ENCODE peak calls at places on chromosomes 11 and 22, in five cellular contexts. G, X, Q, F and L are unnamed samples.

GRCh38 chr11:71446942-71447688 is 1.1 kb downstream of the DHCR7 start:
- DNase-seq in G (no peak), X (peak), Q (peak), F (no peak), L (no peak)

GRCh38 chr11:124801014-124801413 is 808 bp upstream of the MSANTD2 start:
- DNase-seq in G (no peak), X (no peak), Q (no peak), F (no peak), L (no peak)

GRCh38 chr22:42381152-42381551 is 51.1 kb downstream of the NFAM1 start:
- DNase-seq in G (no peak), X (no peak), Q (no peak), F (no peak), L (no peak)

GRCh38 chr11:97158256-97158655 is 768.4 kb downstream of the JRKL start:
- DNase-seq in G (no peak), X (no peak), Q (no peak), F (no peak), L (no peak)

GRCh38 chr11:70474710-70475109 is 76.4 kb downstream of the CTTN start:
- DNase-seq in G (no peak), X (no peak), Q (no peak), F (no peak), L (no peak)

GRCh38 chr11:92002568-92002967 is 222.1 kb upstream of the FAT3 start:
- DNase-seq in G (no peak), X (no peak), Q (no peak), F (no peak), L (no peak)

GRCh38 chr11:84671325-84672019 is 955.7 kb downstream of the DLG2 start:
- DNase-seq in G (no peak), X (no peak), Q (no peak), F (no peak), L (no peak)

GRCh38 chr22:33883561-33883960 is 36.7 kb downstream of the LARGE1 start:
- DNase-seq in G (no peak), X (no peak), Q (no peak), F (no peak), L (no peak)

GRCh38 chr11:7263842-7264241 is 12.1 kb downstream of the SYT9 start:
- DNase-seq in G (no peak), X (no peak), Q (no peak), F (no peak), L (no peak)

GRCh38 chr11:12235549-12235944 is 125.2 kb downstream of the MICAL2 start:
- DNase-seq in G (peak), X (no peak), Q (no peak), F (no peak), L (no peak)

GRCh38 chr11:127965947-127966668 is 621.2 kb downstream of the ETS1 start:
- DNase-seq in G (no peak), X (no peak), Q (no peak), F (no peak), L (no peak)

GRCh38 chr22:37309221-37310074 is 27.1 kb downstream of the CYTH4 start:
- DNase-seq in G (no peak), X (peak), Q (no peak), F (peak), L (no peak)

GRCh38 chr11:64620286-64620962 is 29.4 kb downstream of the SLC22A12 start:
- DNase-seq in G (peak), X (no peak), Q (no peak), F (no peak), L (no peak)

GRCh38 chr11:22337571-22338464 is at the start of gene SLC17A6:
- DNase-seq in G (no peak), X (peak), Q (no peak), F (no peak), L (no peak)

GRCh38 chr11:123055132-123055924 is 6.6 kb downstream of the HSPA8 start:
- DNase-seq in G (no peak), X (no peak), Q (peak), F (no peak), L (no peak)

GRCh38 chr11:134459246-134460043 is 47.4 kb upstream of the B3GAT1 start:
- DNase-seq in G (no peak), X (no peak), Q (no peak), F (no peak), L (no peak)

GRCh38 chr22:21446128-21446826 is 20.9 kb upstream of the TMEM191C start:
- DNase-seq in G (no peak), X (no peak), Q (peak), F (no peak), L (no peak)

GRCh38 chr22:50340157-50340879 is 2.8 kb upstream of the PPP6R2 start:
- DNase-seq in G (no peak), X (no peak), Q (no peak), F (no peak), L (no peak)

GRCh38 chr22:42680648-42681047 is 31.5 kb upstream of the CYB5R3 start:
- DNase-seq in G (no peak), X (no peak), Q (peak), F (no peak), L (no peak)

GRCh38 chr11:125452125-125452470 is 44.0 kb downstream of the FEZ1 start:
- DNase-seq in G (no peak), X (no peak), Q (no peak), F (no peak), L (no peak)

GRCh38 chr11:60934790-60935605 is 10.7 kb downstream of the TMEM132A start:
- DNase-seq in G (no peak), X (no peak), Q (no peak), F (no peak), L (no peak)

GRCh38 chr11:21144556-21144955 is 475.2 kb downstream of the NELL1 start:
- DNase-seq in G (no peak), X (no peak), Q (no peak), F (no peak), L (no peak)

GRCh38 chr11:94171693-94172440 is 43.2 kb downstream of the PANX1 start:
- DNase-seq in G (no peak), X (no peak), Q (no peak), F (peak), L (no peak)

GRCh38 chr11:67652965-67653845 is 2.7 kb upstream of the ACY3 start:
- DNase-seq in G (no peak), X (no peak), Q (no peak), F (no peak), L (no peak)

GRCh38 chr11:78022397-78023396 is at the start of gene KCTD14:
- DNase-seq in G (peak), X (no peak), Q (no peak), F (no peak), L (no peak)

GRCh38 chr11:12952094-12952493 is 57.0 kb upstream of the RASSF10 start:
- DNase-seq in G (no peak), X (no peak), Q (no peak), F (no peak), L (no peak)

GRCh38 chr11:126793596-126793995 is 207.0 kb downstream of the KIRREL3 start:
- DNase-seq in G (no peak), X (no peak), Q (no peak), F (no peak), L (no peak)

GRCh38 chr11:1522081-1522424 is 35.5 kb upstream of the MOB2 start:
- DNase-seq in G (no peak), X (no peak), Q (no peak), F (no peak), L (no peak)